ENCODE peak calls at places on chromosomes 7 and 10, in four cellular contexts. Q, K, L and V are unnamed samples.

GRCh38 chr7:47039899-47040298 is 542.0 kb downstream of the TNS3 start:
- DNase-seq in L (peak), K (no peak), Q (no peak), V (peak)

GRCh38 chr10:17244712-17245365 is 16.8 kb downstream of the VIM start:
- DNase-seq in K (no peak), L (no peak), Q (no peak), V (peak)

GRCh38 chr10:132995909-132996602 is 53.7 kb upstream of the CFAP46 start:
- DNase-seq in L (no peak), K (no peak), Q (no peak), V (no peak)

GRCh38 chr10:127044191-127044590 is 139.0 kb downstream of the DOCK1 start:
- DNase-seq in K (no peak), L (no peak), Q (no peak), V (no peak)

GRCh38 chr7:6577369-6578113 is at the start of gene ZDHHC4:
- DNase-seq in Q (peak), L (peak), K (peak), V (peak)

GRCh38 chr7:98352621-98353020 is 48.3 kb downstream of the BAIAP2L1 start:
- DNase-seq in Q (no peak), K (no peak), L (peak), V (peak)

GRCh38 chr10:118471863-118472262 is 123.6 kb downstream of the PRLHR start:
- DNase-seq in K (no peak), L (peak), Q (no peak), V (peak)

GRCh38 chr10:73247509-73248258 is 629 bp upstream of the DNAJC9 start:
- DNase-seq in L (peak), Q (no peak), K (no peak), V (peak)

GRCh38 chr7:141477866-141478265 is 73.3 kb upstream of the AGK start:
- DNase-seq in L (peak), K (no peak), Q (no peak), V (no peak)

GRCh38 chr7:107860981-107861652 is 29.9 kb upstream of the DLD start:
- DNase-seq in Q (no peak), L (peak), K (no peak), V (no peak)

GRCh38 chr10:8105932-8106331 is 51.4 kb downstream of the GATA3 start:
- DNase-seq in L (no peak), K (no peak), Q (no peak), V (no peak)

GRCh38 chr10:75145590-75145989 is 34.1 kb downstream of the SAMD8 start:
- DNase-seq in L (no peak), Q (no peak), K (no peak), V (no peak)

GRCh38 chr7:139071683-139072082 is 35.8 kb upstream of the ZC3HAV1L start:
- DNase-seq in Q (no peak), K (no peak), L (no peak), V (no peak)

GRCh38 chr7:157152391-157152937 is 13.7 kb downstream of the UBE3C start:
- DNase-seq in Q (no peak), K (no peak), L (no peak), V (no peak)

GRCh38 chr7:138044897-138045296 is 31.4 kb upstream of the AKR1D1 start:
- DNase-seq in L (no peak), K (no peak), Q (no peak), V (no peak)

GRCh38 chr10:108375691-108376090 is 1211.2 kb upstream of the SORCS1 start:
- DNase-seq in Q (no peak), L (peak), K (no peak), V (peak)

GRCh38 chr7:138542183-138542582 is 82.1 kb downstream of the TRIM24 start:
- DNase-seq in K (no peak), L (no peak), Q (no peak), V (no peak)

GRCh38 chr7:19333706-19334105 is 188.5 kb upstream of the FERD3L start:
- DNase-seq in K (no peak), Q (no peak), L (no peak), V (no peak)

GRCh38 chr10:8485032-8485431 is 430.5 kb downstream of the GATA3 start:
- DNase-seq in L (no peak), K (peak), Q (no peak), V (no peak)

GRCh38 chr10:51007781-51008180 is 66.5 kb upstream of the PRKG1 start:
- DNase-seq in Q (no peak), L (peak), K (no peak), V (peak)

GRCh38 chr10:35546824-35547225 is 58.3 kb upstream of the GJD4 start:
- DNase-seq in L (peak), K (peak), Q (no peak), V (peak)

GRCh38 chr7:123237-123636 is 69.1 kb upstream of the FAM20C start:
- DNase-seq in K (no peak), Q (no peak), L (no peak), V (no peak)

GRCh38 chr10:10881132-10881813 is 136.4 kb upstream of the CELF2 start:
- DNase-seq in L (no peak), K (no peak), Q (no peak), V (no peak)

GRCh38 chr7:82726038-82726800 is 282.6 kb upstream of the CACNA2D1 start:
- DNase-seq in K (no peak), L (peak), Q (no peak), V (no peak)

GRCh38 chr7:41315764-41316163 is 387.1 kb downstream of the INHBA start:
- DNase-seq in K (peak), Q (no peak), L (no peak), V (no peak)

GRCh38 chr7:102080371-102081243 is 206.1 kb upstream of the SH2B2 start:
- DNase-seq in Q (no peak), L (no peak), K (no peak), V (no peak)

GRCh38 chr7:155490697-155491628 is 33.0 kb downstream of the EN2 start:
- DNase-seq in Q (no peak), K (peak), L (peak), V (no peak)

GRCh38 chr7:19377611-19378339 is 232.6 kb upstream of the FERD3L start:
- DNase-seq in L (peak), K (no peak), Q (no peak), V (peak)

GRCh38 chr7:50339990-50340500 is 35.5 kb downstream of the IKZF1 start:
- DNase-seq in K (peak), Q (no peak), L (no peak), V (no peak)

GRCh38 chr10:125878957-125879835 is 1.9 kb downstream of the DHX32 start:
- DNase-seq in L (peak), K (peak), Q (no peak), V (peak)

GRCh38 chr10:102800601-102801335 is 36.4 kb downstream of the CYP17A1 start:
- DNase-seq in Q (no peak), K (no peak), L (no peak), V (no peak)

GRCh38 chr7:2520808-2521146 is 1.2 kb downstream of the LFNG start:
- DNase-seq in K (no peak), Q (no peak), L (peak), V (peak)

GRCh38 chr10:4354382-4354812 is 471.6 kb upstream of the AKR1E2 start:
- DNase-seq in Q (no peak), K (no peak), L (peak), V (peak)

GRCh38 chr10:117689566-117689965 is 147.0 kb downstream of the EMX2 start:
- DNase-seq in Q (no peak), K (no peak), L (no peak), V (no peak)

GRCh38 chr10:118951218-118951617 is 78.3 kb upstream of the NANOS1 start:
- DNase-seq in K (no peak), L (no peak), Q (no peak), V (no peak)